ENCODE peak calls at places on chromosomes 4 and X, in four cellular contexts. One of them, this sample, is unnamed.

GRCh38 chrX:53476371-53476770 is 42.2 kb upstream of the HSD17B10 start:
- DNase-seq in GM23248: peak
- DNase-seq in fibroblast of lung: no peak
- DNase-seq in NT2/D1: no peak
- DNase-seq in this sample: no peak

GRCh38 chr4:17817027-17817426 is 6.2 kb downstream of the NCAPG start:
- DNase-seq in GM23248: peak
- DNase-seq in fibroblast of lung: peak
- DNase-seq in NT2/D1: no peak
- DNase-seq in this sample: peak

GRCh38 chr4:56611501-56611900 is 69.6 kb downstream of the HOPX start:
- DNase-seq in GM23248: peak
- DNase-seq in fibroblast of lung: peak
- DNase-seq in NT2/D1: no peak
- DNase-seq in this sample: no peak

GRCh38 chr4:42562016-42562415 is 94.9 kb downstream of the ATP8A1 start:
- DNase-seq in GM23248: no peak
- DNase-seq in fibroblast of lung: no peak
- DNase-seq in NT2/D1: no peak
- DNase-seq in this sample: no peak

GRCh38 chrX:102979536-102979935 is 42.5 kb downstream of the RAB40AL start:
- DNase-seq in GM23248: no peak
- DNase-seq in fibroblast of lung: no peak
- DNase-seq in NT2/D1: no peak
- DNase-seq in this sample: no peak

GRCh38 chr4:186936496-186937375 is 213.1 kb upstream of the FAT1 start:
- DNase-seq in GM23248: peak
- DNase-seq in fibroblast of lung: peak
- DNase-seq in NT2/D1: no peak
- DNase-seq in this sample: peak

GRCh38 chr4:52028970-52029369 is 8.8 kb upstream of the LRRC66 start:
- DNase-seq in GM23248: peak
- DNase-seq in fibroblast of lung: peak
- DNase-seq in NT2/D1: no peak
- DNase-seq in this sample: no peak

GRCh38 chr4:708631-708933 is 3.0 kb downstream of the PCGF3 start:
- DNase-seq in GM23248: no peak
- DNase-seq in fibroblast of lung: no peak
- DNase-seq in NT2/D1: no peak
- DNase-seq in this sample: no peak

GRCh38 chrX:54043696-54044125 is 562 bp downstream of the PHF8 start:
- DNase-seq in GM23248: peak
- DNase-seq in fibroblast of lung: no peak
- DNase-seq in NT2/D1: peak
- DNase-seq in this sample: no peak

GRCh38 chrX:57156397-57157049 is 19.3 kb upstream of the SPIN2A start:
- DNase-seq in GM23248: peak
- DNase-seq in fibroblast of lung: peak
- DNase-seq in NT2/D1: peak
- DNase-seq in this sample: peak

GRCh38 chrX:41350150-41350975 is 16.4 kb downstream of the DDX3X start:
- DNase-seq in GM23248: peak
- DNase-seq in fibroblast of lung: peak
- DNase-seq in NT2/D1: no peak
- DNase-seq in this sample: peak

GRCh38 chr4:80071643-80072606 is 1.1 kb downstream of the ANTXR2 start:
- DNase-seq in GM23248: peak
- DNase-seq in fibroblast of lung: peak
- DNase-seq in NT2/D1: peak
- DNase-seq in this sample: no peak

GRCh38 chrX:19272452-19272851 is 71.3 kb upstream of the PDHA1 start:
- DNase-seq in GM23248: peak
- DNase-seq in fibroblast of lung: peak
- DNase-seq in NT2/D1: no peak
- DNase-seq in this sample: no peak

GRCh38 chrX:16196829-16197228 is 29.5 kb downstream of the MAGEB17 start:
- DNase-seq in GM23248: no peak
- DNase-seq in fibroblast of lung: no peak
- DNase-seq in NT2/D1: no peak
- DNase-seq in this sample: no peak

GRCh38 chrX:123436512-123436911 is 252.4 kb downstream of the GRIA3 start:
- DNase-seq in GM23248: no peak
- DNase-seq in fibroblast of lung: no peak
- DNase-seq in NT2/D1: peak
- DNase-seq in this sample: no peak

GRCh38 chr4:97185233-97185632 is 958.0 kb downstream of the STPG2 start:
- DNase-seq in GM23248: no peak
- DNase-seq in fibroblast of lung: no peak
- DNase-seq in NT2/D1: no peak
- DNase-seq in this sample: no peak

GRCh38 chrX:124736553-124737240 is 390.3 kb downstream of the SH2D1A start:
- DNase-seq in GM23248: no peak
- DNase-seq in fibroblast of lung: no peak
- DNase-seq in NT2/D1: no peak
- DNase-seq in this sample: no peak

GRCh38 chr4:139901516-139902327 is 236.1 kb downstream of the MGST2 start:
- DNase-seq in GM23248: peak
- DNase-seq in fibroblast of lung: peak
- DNase-seq in NT2/D1: no peak
- DNase-seq in this sample: peak

GRCh38 chr4:98625920-98626319 is 32.5 kb downstream of the TSPAN5 start:
- DNase-seq in GM23248: peak
- DNase-seq in fibroblast of lung: no peak
- DNase-seq in NT2/D1: no peak
- DNase-seq in this sample: no peak

GRCh38 chr4:47468686-47469365 is 5.3 kb upstream of the COMMD8 start:
- DNase-seq in GM23248: peak
- DNase-seq in fibroblast of lung: peak
- DNase-seq in NT2/D1: no peak
- DNase-seq in this sample: no peak

GRCh38 chr4:31651541-31651940 is 931.4 kb downstream of the PCDH7 start:
- DNase-seq in GM23248: no peak
- DNase-seq in fibroblast of lung: no peak
- DNase-seq in NT2/D1: no peak
- DNase-seq in this sample: no peak

GRCh38 chr4:19375405-19375804 is 876.3 kb upstream of the SLIT2 start:
- DNase-seq in GM23248: no peak
- DNase-seq in fibroblast of lung: no peak
- DNase-seq in NT2/D1: no peak
- DNase-seq in this sample: no peak

GRCh38 chrX:17553451-17553850 is 178.5 kb downstream of the NHS start:
- DNase-seq in GM23248: peak
- DNase-seq in fibroblast of lung: peak
- DNase-seq in NT2/D1: no peak
- DNase-seq in this sample: peak

GRCh38 chr4:145840162-145840768 is 98.4 kb downstream of the ZNF827 start:
- DNase-seq in GM23248: peak
- DNase-seq in fibroblast of lung: peak
- DNase-seq in NT2/D1: no peak
- DNase-seq in this sample: peak

GRCh38 chr4:6606465-6607235 is 31.7 kb downstream of the MAN2B2 start:
- DNase-seq in GM23248: no peak
- DNase-seq in fibroblast of lung: no peak
- DNase-seq in NT2/D1: no peak
- DNase-seq in this sample: no peak

GRCh38 chrX:132737743-132738142 is 220.7 kb downstream of the HS6ST2 start:
- DNase-seq in GM23248: no peak
- DNase-seq in fibroblast of lung: no peak
- DNase-seq in NT2/D1: no peak
- DNase-seq in this sample: no peak

GRCh38 chrX:1893758-1894294 is 279.0 kb downstream of the ASMT start:
- DNase-seq in GM23248: no peak
- DNase-seq in fibroblast of lung: no peak
- DNase-seq in NT2/D1: no peak
- DNase-seq in this sample: no peak
- H3K9ac ChIP-seq in GM23248: no peak
- H3K9ac ChIP-seq in fibroblast of lung: no peak
- H3K9ac ChIP-seq in NT2/D1: no peak
- H3K9ac ChIP-seq in this sample: no peak

GRCh38 chrX:150409486-150409885 is 46.4 kb downstream of the MAMLD1 start:
- DNase-seq in GM23248: no peak
- DNase-seq in fibroblast of lung: no peak
- DNase-seq in NT2/D1: no peak
- DNase-seq in this sample: no peak

GRCh38 chrX:150410513-150410912 is 47.4 kb downstream of the MAMLD1 start:
- DNase-seq in GM23248: no peak
- DNase-seq in fibroblast of lung: no peak
- DNase-seq in NT2/D1: no peak
- DNase-seq in this sample: no peak

GRCh38 chrX:150408561-150408960 is 45.4 kb downstream of the MAMLD1 start:
- DNase-seq in GM23248: no peak
- DNase-seq in fibroblast of lung: no peak
- DNase-seq in NT2/D1: no peak
- DNase-seq in this sample: no peak

GRCh38 chrX:150411656-150412055 is 48.5 kb downstream of the MAMLD1 start:
- DNase-seq in GM23248: no peak
- DNase-seq in fibroblast of lung: no peak
- DNase-seq in NT2/D1: no peak
- DNase-seq in this sample: no peak

GRCh38 chrX:150409964-150410363 is 46.8 kb downstream of the MAMLD1 start:
- DNase-seq in GM23248: no peak
- DNase-seq in fibroblast of lung: no peak
- DNase-seq in NT2/D1: no peak
- DNase-seq in this sample: no peak
- H3K9ac ChIP-seq in GM23248: no peak
- H3K9ac ChIP-seq in fibroblast of lung: no peak
- H3K9ac ChIP-seq in NT2/D1: no peak
- H3K9ac ChIP-seq in this sample: no peak

DNA sequence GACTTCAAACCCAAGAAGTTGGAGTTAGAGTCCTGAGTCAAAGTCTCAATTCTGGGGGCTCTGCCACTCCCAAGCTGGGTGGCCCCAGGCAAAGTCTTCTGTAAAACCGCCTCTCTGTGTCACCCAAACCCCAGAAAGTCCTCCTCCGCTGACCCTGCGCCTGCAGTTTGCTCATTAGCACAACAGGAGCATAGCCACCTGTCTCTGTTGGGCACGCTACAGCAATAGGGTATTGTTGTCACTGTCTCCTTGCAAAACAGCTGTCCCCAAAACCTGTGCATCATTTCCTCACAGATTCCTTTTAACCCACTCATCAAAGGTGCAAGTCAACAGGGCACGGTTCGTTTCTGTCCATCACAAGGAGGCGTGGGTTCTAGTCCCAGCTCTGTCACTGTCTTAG is 8.0 kb upstream of the DGAT2L6 start:
- DNase-seq in GM23248: no peak
- DNase-seq in fibroblast of lung: no peak
- DNase-seq in NT2/D1: no peak
- DNase-seq in this sample: no peak
- H3K9ac ChIP-seq in GM23248: no peak
- H3K9ac ChIP-seq in fibroblast of lung: no peak
- H3K9ac ChIP-seq in NT2/D1: no peak
- H3K9ac ChIP-seq in this sample: no peak

GRCh38 chrX:44338361-44338760 is 5.1 kb downstream of the EFHC2 start:
- DNase-seq in GM23248: no peak
- DNase-seq in fibroblast of lung: no peak
- DNase-seq in NT2/D1: no peak
- DNase-seq in this sample: no peak

GRCh38 chrX:44344194-44344593 is 722 bp upstream of the EFHC2 start:
- DNase-seq in GM23248: no peak
- DNase-seq in fibroblast of lung: no peak
- DNase-seq in NT2/D1: no peak
- DNase-seq in this sample: no peak

GRCh38 chrX:44344687-44345086 is 1.2 kb upstream of the EFHC2 start:
- DNase-seq in GM23248: no peak
- DNase-seq in fibroblast of lung: no peak
- DNase-seq in NT2/D1: no peak
- DNase-seq in this sample: no peak

GRCh38 chrX:44342866-44343265 is 606 bp downstream of the EFHC2 start:
- DNase-seq in GM23248: no peak
- DNase-seq in fibroblast of lung: no peak
- DNase-seq in NT2/D1: no peak
- DNase-seq in this sample: no peak

GRCh38 chrX:44343412-44343942 is at the start of gene EFHC2:
- DNase-seq in GM23248: peak
- DNase-seq in fibroblast of lung: peak
- DNase-seq in NT2/D1: no peak
- DNase-seq in this sample: peak
- H3K9ac ChIP-seq in GM23248: peak
- H3K9ac ChIP-seq in fibroblast of lung: peak
- H3K9ac ChIP-seq in NT2/D1: peak
- H3K9ac ChIP-seq in this sample: no peak

GRCh38 chr4:12293906-12294525 is 865.3 kb upstream of the HS3ST1 start:
- DNase-seq in GM23248: no peak
- DNase-seq in fibroblast of lung: no peak
- DNase-seq in NT2/D1: no peak
- DNase-seq in this sample: no peak
- H3K9ac ChIP-seq in GM23248: no peak
- H3K9ac ChIP-seq in fibroblast of lung: no peak
- H3K9ac ChIP-seq in NT2/D1: no peak
- H3K9ac ChIP-seq in this sample: no peak